ENCODE peak calls at places on chromosomes 3 and 15, in seven cellular contexts. R is esophagus muscularis mucosa, J is breast epithelium, F is spleen, U is endothelial cell of umbilical vein, V is GM23338, X is HCT116. G is an unnamed sample.

GRCh38 chr15:66879968-66880367 is 177.9 kb downstream of the SMAD6 start:
- DNase-seq in F (peak), V (no peak), J (no peak), U (no peak), X (no peak), R (no peak), G (no peak)

GRCh38 chr3:39096775-39097174 is 10.7 kb downstream of the GORASP1 start:
- DNase-seq in U (no peak), V (peak), J (peak), R (peak), X (no peak), F (no peak), G (no peak)

GRCh38 chr15:100762289-100762688 is 117.3 kb upstream of the ALDH1A3 start:
- DNase-seq in U (no peak), R (no peak), V (no peak), F (peak), J (no peak), X (no peak), G (peak)

GRCh38 chr3:118772036-118773030 is 262.3 kb downstream of the IGSF11 start:
- DNase-seq in U (no peak), X (no peak), V (peak), J (no peak), F (no peak), R (no peak), G (no peak)

GRCh38 chr15:96322401-96323249 is 7.9 kb upstream of the NR2F2 start:
- DNase-seq in X (no peak), R (no peak), J (no peak), V (peak), F (no peak), U (peak), G (no peak)

GRCh38 chr3:173584093-173584833 is 186.7 kb downstream of the NLGN1 start:
- DNase-seq in U (peak), R (no peak), V (peak), F (no peak), J (no peak), X (peak), G (no peak)

GRCh38 chr3:184156522-184156955 is 1.4 kb downstream of the DVL3 start:
- DNase-seq in V (peak), R (no peak), F (peak), U (peak), X (no peak), J (no peak), G (no peak)

GRCh38 chr15:68431792-68432401 is at the start of gene ITGA11:
- DNase-seq in U (peak), X (no peak), J (peak), R (peak), V (peak), F (no peak), G (peak)

GRCh38 chr3:149936812-149937230 is 33.9 kb downstream of the PFN2 start:
- DNase-seq in F (no peak), X (peak), J (no peak), R (no peak), V (peak), U (peak), G (no peak)

GRCh38 chr3:39383190-39383912 is at the start of gene SLC25A38:
- DNase-seq in U (peak), F (peak), X (peak), R (peak), V (peak), J (peak), G (no peak)

GRCh38 chr3:111653766-111654165 is 58.6 kb upstream of the ZBED2 start:
- DNase-seq in R (no peak), U (no peak), J (no peak), F (no peak), X (no peak), V (no peak), G (no peak)

GRCh38 chr3:143000525-143000924 is 845 bp upstream of the U2SURP start:
- DNase-seq in R (no peak), X (no peak), F (no peak), J (no peak), V (peak), U (no peak), G (no peak)

GRCh38 chr15:57003418-57003817 is 85.0 kb downstream of the TCF12 start:
- DNase-seq in R (no peak), X (no peak), J (no peak), V (no peak), F (no peak), U (peak), G (no peak)

GRCh38 chr3:39716849-39717248 is 92.6 kb upstream of the MYRIP start:
- DNase-seq in U (no peak), X (no peak), F (no peak), R (no peak), V (no peak), J (no peak), G (no peak)

GRCh38 chr3:35070088-35070487 is 569.2 kb upstream of the ARPP21 start:
- DNase-seq in R (no peak), V (no peak), U (no peak), F (no peak), X (no peak), J (no peak), G (no peak)

GRCh38 chr3:123584988-123585937 is at the start of gene HACD2:
- DNase-seq in U (peak), X (peak), F (peak), R (peak), V (peak), J (peak), G (peak)

GRCh38 chr3:53850895-53851294 is 4.5 kb downstream of the IL17RB start:
- DNase-seq in F (no peak), X (no peak), J (no peak), V (no peak), R (no peak), U (peak), G (no peak)

GRCh38 chr15:82040862-82041261 is 5.0 kb downstream of the MEX3B start:
- DNase-seq in V (peak), X (no peak), J (no peak), U (no peak), R (no peak), F (no peak), G (no peak)

GRCh38 chr15:33104276-33104675 is 90.2 kb downstream of the FMN1 start:
- DNase-seq in F (no peak), U (peak), V (no peak), X (peak), J (no peak), R (no peak), G (no peak)

GRCh38 chr3:2823016-2823415 is 287.2 kb downstream of the IL5RA start:
- DNase-seq in F (no peak), U (no peak), V (no peak), J (no peak), R (no peak), X (no peak), G (no peak)

GRCh38 chr15:82315519-82316246 is 33.6 kb downstream of the GOLGA6L10 start:
- DNase-seq in F (peak), R (no peak), V (no peak), J (no peak), X (no peak), U (no peak), G (no peak)

GRCh38 chr3:73592154-73592877 is 32.4 kb downstream of the PDZRN3 start:
- DNase-seq in F (no peak), V (no peak), U (no peak), J (no peak), R (no peak), X (no peak), G (no peak)

GRCh38 chr3:161372321-161373260 is 1.3 kb upstream of the SPTSSB start:
- DNase-seq in U (peak), X (peak), F (peak), R (no peak), V (peak), J (no peak), G (no peak)

GRCh38 chr3:127496256-127496655 is 94.3 kb downstream of the TPRA1 start:
- DNase-seq in V (no peak), R (peak), U (no peak), X (no peak), F (no peak), J (no peak), G (no peak)

GRCh38 chr15:59222106-59222505 is 15.5 kb downstream of the LDHAL6B start:
- DNase-seq in X (no peak), R (no peak), V (no peak), U (no peak), J (no peak), F (no peak), G (no peak)

GRCh38 chr15:59216911-59217310 is 10.3 kb downstream of the LDHAL6B start:
- DNase-seq in R (peak), F (no peak), U (no peak), J (no peak), X (no peak), V (no peak), G (no peak)

GRCh38 chr15:59218099-59218498 is 11.5 kb downstream of the LDHAL6B start:
- DNase-seq in R (no peak), V (no peak), J (no peak), U (peak), X (no peak), F (no peak), G (no peak)

GRCh38 chr15:59221479-59221878 is 14.8 kb downstream of the LDHAL6B start:
- DNase-seq in R (no peak), J (no peak), X (no peak), U (no peak), F (no peak), V (no peak), G (no peak)

GRCh38 chr15:59218710-59219109 is 12.1 kb downstream of the LDHAL6B start:
- DNase-seq in V (no peak), J (no peak), R (peak), X (no peak), F (no peak), U (no peak), G (no peak)
- TF ChIP-seq POLR2AphosphoS5 in V (no peak), J (no peak), R (no peak), X (no peak), F (no peak), U (no peak), G (no peak)

DNA sequence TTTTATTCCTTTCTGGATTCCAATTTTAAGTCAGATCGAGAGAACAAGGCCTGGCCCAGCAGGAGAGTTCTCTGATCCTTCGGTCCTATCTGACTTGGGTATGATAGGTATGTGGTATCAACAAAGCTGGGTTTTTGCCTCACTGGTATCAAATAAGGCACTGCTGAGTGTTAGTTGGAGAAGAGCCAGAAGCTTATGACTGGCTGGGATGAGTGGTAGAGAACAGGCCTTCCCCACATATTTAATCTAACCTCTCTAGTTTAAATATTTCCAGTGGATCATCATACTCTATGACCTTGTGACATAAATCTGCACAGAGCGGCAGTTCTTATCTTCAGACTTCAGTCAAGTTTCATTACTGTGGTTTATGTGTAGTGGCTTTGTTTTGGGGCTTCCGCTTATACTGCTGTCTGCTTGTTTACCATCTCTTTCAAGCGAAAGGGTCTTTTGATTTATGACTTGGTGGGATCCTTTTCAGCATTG is 164.5 kb downstream of the PTPRG start:
- DNase-seq in V (peak), U (no peak), J (no peak), X (peak), F (no peak), R (no peak), G (no peak)
- TF ChIP-seq POLR2AphosphoS5 in V (no peak), U (no peak), J (no peak), X (no peak), F (no peak), R (no peak), G (no peak)

DNA sequence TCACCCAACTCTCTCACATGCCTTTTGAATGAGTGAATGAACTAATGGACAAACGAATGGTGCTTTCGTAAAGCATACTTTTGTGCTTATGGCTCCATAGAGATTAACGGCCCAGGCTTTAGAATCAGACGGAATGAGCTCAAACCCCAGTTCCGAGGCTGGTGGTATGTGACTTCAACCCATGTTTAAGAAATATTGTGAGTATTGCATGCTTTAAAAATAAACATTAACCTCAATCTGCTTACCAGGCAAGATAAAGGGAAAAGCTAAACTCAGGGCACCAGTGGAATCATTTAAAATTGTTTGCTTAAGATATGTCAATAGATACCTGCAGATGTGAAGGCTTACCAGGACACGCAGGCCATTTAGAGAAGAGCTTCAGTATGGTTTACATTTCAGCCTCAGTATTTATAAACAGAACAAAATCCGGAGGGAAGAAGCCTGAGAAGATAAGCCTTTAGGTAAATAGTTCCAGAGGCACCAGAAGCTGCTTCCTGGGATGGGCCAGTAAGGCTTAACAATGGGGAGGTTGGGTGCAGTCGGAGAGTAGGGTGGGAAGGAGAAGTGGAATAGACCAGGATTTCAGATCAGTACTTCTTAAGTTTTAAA is 186.4 kb downstream of the ADAMTS9 start:
- DNase-seq in R (no peak), J (no peak), F (no peak), X (no peak), U (no peak), V (no peak), G (no peak)
- TF ChIP-seq POLR2AphosphoS5 in R (no peak), J (no peak), F (no peak), X (no peak), U (no peak), V (no peak), G (no peak)

GRCh38 chr15:89098281-89098680 is 10.0 kb downstream of the ABHD2 start:
- DNase-seq in F (no peak), J (no peak), U (no peak), V (no peak), X (no peak), R (no peak), G (no peak)
- TF ChIP-seq POLR2AphosphoS5 in F (no peak), J (no peak), U (no peak), V (no peak), X (no peak), R (no peak), G (no peak)

GRCh38 chr3:153400641-153401040 is 238.6 kb downstream of the RAP2B start:
- DNase-seq in V (no peak), R (no peak), U (no peak), J (no peak), X (no peak), F (no peak), G (no peak)

GRCh38 chr3:153399636-153400035 is 237.6 kb downstream of the RAP2B start:
- DNase-seq in U (no peak), J (no peak), V (no peak), X (no peak), F (no peak), R (no peak), G (no peak)

GRCh38 chr3:153404157-153404556 is 242.1 kb downstream of the RAP2B start:
- DNase-seq in X (no peak), J (no peak), R (no peak), F (no peak), V (no peak), U (no peak), G (no peak)
- TF ChIP-seq POLR2AphosphoS5 in X (no peak), J (no peak), R (no peak), F (no peak), V (no peak), U (no peak), G (no peak)

GRCh38 chr3:190224466-190225185 is 97.6 kb downstream of the CLDN1 start:
- DNase-seq in V (no peak), F (no peak), U (no peak), J (no peak), R (no peak), X (no peak), G (no peak)
- TF ChIP-seq POLR2AphosphoS5 in V (no peak), F (no peak), U (no peak), J (no peak), R (no peak), X (no peak), G (no peak)

GRCh38 chr15:92444631-92445030 is 51.0 kb downstream of the ST8SIA2 start:
- DNase-seq in V (no peak), J (no peak), F (no peak), X (no peak), R (no peak), U (no peak), G (no peak)
- TF ChIP-seq POLR2AphosphoS5 in V (no peak), J (no peak), F (no peak), X (no peak), R (no peak), U (no peak), G (no peak)

DNA sequence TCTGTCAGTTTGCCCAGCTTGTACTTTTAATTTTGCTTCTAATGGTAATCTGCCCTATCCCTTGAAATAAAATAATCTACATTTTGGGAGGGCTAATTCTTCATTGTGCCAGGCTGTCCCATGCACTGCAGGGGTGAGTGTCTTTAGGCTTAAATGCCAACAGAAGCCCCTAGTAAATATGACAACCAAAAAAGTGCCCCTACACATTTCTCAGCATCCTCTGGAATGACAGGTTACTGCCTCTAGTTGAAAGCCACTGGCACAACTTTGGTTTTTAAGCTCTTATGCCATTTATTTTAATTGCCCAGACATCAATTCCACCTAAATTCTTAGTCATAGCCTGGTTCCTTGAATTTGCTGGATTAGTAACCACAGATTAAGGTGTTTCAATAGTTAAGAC is 3.4 kb downstream of the EPM2AIP1 start:
- DNase-seq in F (no peak), V (no peak), X (no peak), U (no peak), R (no peak), J (no peak), G (no peak)
- TF ChIP-seq POLR2AphosphoS5 in F (no peak), V (no peak), X (no peak), U (no peak), R (no peak), J (no peak), G (no peak)

GRCh38 chr15:39594764-39595620 is 14.1 kb downstream of the THBS1 start:
- DNase-seq in U (peak), F (no peak), X (no peak), J (no peak), V (no peak), R (no peak), G (no peak)

GRCh38 chr15:39593071-39594055 is 12.5 kb downstream of the THBS1 start:
- DNase-seq in J (no peak), X (no peak), V (no peak), R (no peak), U (peak), F (no peak), G (no peak)

GRCh38 chr15:39595621-39596221 is 14.8 kb downstream of the THBS1 start:
- DNase-seq in J (no peak), R (no peak), U (peak), F (no peak), V (no peak), X (no peak), G (no peak)

GRCh38 chr15:39592500-39592899 is 11.6 kb downstream of the THBS1 start:
- DNase-seq in X (no peak), J (no peak), R (no peak), U (peak), V (no peak), F (no peak), G (no peak)

DNA sequence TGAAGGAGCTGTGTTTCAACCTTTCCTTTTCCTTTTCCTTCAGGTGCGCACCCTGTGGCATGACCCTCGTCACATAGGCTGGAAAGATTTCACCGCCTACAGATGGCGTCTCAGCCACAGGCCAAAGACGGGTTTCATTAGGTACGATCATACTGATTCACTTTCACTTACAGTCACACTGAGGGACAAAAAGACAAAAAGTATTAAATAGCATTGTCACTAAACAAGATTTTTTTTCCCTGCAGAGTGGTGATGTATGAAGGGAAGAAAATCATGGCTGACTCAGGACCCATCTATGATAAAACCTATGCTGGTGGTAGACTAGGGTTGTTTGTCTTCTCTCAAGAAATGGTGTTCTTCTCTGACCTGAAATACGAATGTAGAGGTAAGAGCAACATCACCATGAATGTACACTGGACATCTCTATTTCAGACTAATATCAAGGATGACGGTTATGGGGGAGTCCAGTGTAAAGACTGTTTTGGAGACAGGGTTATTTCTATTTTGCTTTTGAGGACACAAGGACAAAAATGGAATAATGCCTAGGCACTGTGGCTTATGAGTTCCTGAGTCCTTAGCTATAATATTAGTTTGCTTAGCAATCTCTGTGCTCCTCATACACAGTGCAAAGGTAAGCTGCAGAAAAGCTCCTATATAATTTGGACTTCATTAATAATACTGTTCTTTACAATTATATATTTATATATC is 13.3 kb downstream of the THBS1 start:
- DNase-seq in V (no peak), F (no peak), J (no peak), U (peak), X (no peak), R (no peak), G (no peak)
- TF ChIP-seq POLR2AphosphoS5 in V (no peak), F (no peak), J (no peak), U (peak), X (no peak), R (no peak), G (no peak)